ENCODE peak calls at places on chromosomes 2 and 18, in four cellular contexts. E, X, K and L are unnamed samples.

GRCh38 chr2:24359701-24360049 is 661 bp downstream of the ITSN2 start:
- DNase-seq in E (peak; percentile 38), X (peak; percentile 60), K (peak; percentile 39), L (no peak)

GRCh38 chr2:173075781-173076556 is at the start of gene MAP3K20:
- DNase-seq in E (peak; percentile 85), X (peak; percentile 65), K (peak; percentile 83), L (peak; percentile 79)

GRCh38 chr2:224884188-224884587 is 158.1 kb downstream of the DOCK10 start:
- DNase-seq in E (no peak), X (peak; percentile 27), K (no peak), L (no peak)

GRCh38 chr18:38047820-38048219 is 482.2 kb upstream of the CELF4 start:
- DNase-seq in E (no peak), X (no peak), K (no peak), L (no peak)

GRCh38 chr2:98334439-98335078 is 11.7 kb upstream of the CNGA3 start:
- DNase-seq in E (no peak), X (peak; percentile 87), K (no peak), L (no peak)

GRCh38 chr2:120323214-120323613 is 22.7 kb upstream of the INHBB start:
- DNase-seq in E (no peak), X (no peak), K (peak; percentile 81), L (peak; percentile 85)

GRCh38 chr2:158213743-158214142 is 112.1 kb downstream of the UPP2 start:
- DNase-seq in E (peak; percentile 52), X (no peak), K (no peak), L (no peak)

GRCh38 chr2:53422979-53423378 is 344.6 kb upstream of the CHAC2 start:
- DNase-seq in E (peak; percentile 26), X (peak; percentile 51), K (no peak), L (no peak)

GRCh38 chr2:127901339-127902072 is 15.8 kb upstream of the AMMECR1L start:
- DNase-seq in E (no peak), X (no peak), K (peak; percentile 58), L (peak; percentile 79)

GRCh38 chr18:50009772-50010171 is 185.2 kb downstream of the MYO5B start:
- DNase-seq in E (peak; percentile 19), X (peak; percentile 52), K (no peak), L (no peak)

GRCh38 chr18:79315589-79315988 is 80.1 kb upstream of the NFATC1 start:
- DNase-seq in E (no peak), X (no peak), K (no peak), L (no peak)

GRCh38 chr18:50126466-50126865 is 68.5 kb downstream of the MYO5B start:
- DNase-seq in E (no peak), X (no peak), K (no peak), L (no peak)

GRCh38 chr2:113996826-113997599 is 107.1 kb downstream of the ACTR3 start:
- DNase-seq in E (no peak), X (no peak), K (no peak), L (no peak)

GRCh38 chr18:55779711-55780590 is 192.0 kb upstream of the TCF4 start:
- DNase-seq in E (peak; percentile 31), X (no peak), K (peak; percentile 47), L (no peak)

GRCh38 chr2:38856165-38856564 is 19.6 kb downstream of the DHX57 start:
- DNase-seq in E (no peak), X (peak; percentile 79), K (no peak), L (no peak)

GRCh38 chr18:70030728-70031127 is 83.1 kb upstream of the CD226 start:
- DNase-seq in E (no peak), X (no peak), K (no peak), L (no peak)

GRCh38 chr18:63646916-63647315 is 2.9 kb upstream of the SERPINB4 start:
- DNase-seq in E (no peak), X (no peak), K (no peak), L (no peak)

GRCh38 chr2:215747244-215747620 is 266.1 kb downstream of the MREG start:
- DNase-seq in E (no peak), X (peak; percentile 41), K (no peak), L (no peak)

GRCh38 chr18:5295231-5295920 is at the start of gene ZBTB14:
- DNase-seq in E (peak; percentile 82), X (peak; percentile 35), K (peak; percentile 66), L (no peak)

GRCh38 chr2:162462911-162463310 is 119.0 kb downstream of the GCA start:
- DNase-seq in E (no peak), X (no peak), K (no peak), L (no peak)

GRCh38 chr2:237128026-237128703 is 42.5 kb downstream of the COPS8 start:
- DNase-seq in E (no peak), X (peak; percentile 97), K (peak; percentile 96), L (peak; percentile 95)

GRCh38 chr2:74576830-74577229 is 22.3 kb downstream of the DOK1 start:
- DNase-seq in E (peak; percentile 26), X (peak; percentile 56), K (no peak), L (no peak)
- H3K27ac ChIP-seq in E (peak overlapping the region; percentile 14), X (no peak overlapping the region), K (no peak overlapping the region), L (no peak overlapping the region)

GRCh38 chr18:22314406-22314805 is 103.3 kb downstream of the CTAGE1 start:
- DNase-seq in E (no peak), X (peak; percentile 52), K (peak; percentile 79), L (peak; percentile 81)

GRCh38 chr18:22309191-22309590 is 108.5 kb downstream of the CTAGE1 start:
- DNase-seq in E (no peak), X (peak; percentile 29), K (peak; percentile 55), L (no peak)

GRCh38 chr18:22318745-22319407 is 98.8 kb downstream of the CTAGE1 start:
- DNase-seq in E (no peak), X (no peak), K (peak; percentile 48), L (peak; percentile 86)

GRCh38 chr18:22311301-22311700 is 106.4 kb downstream of the CTAGE1 start:
- DNase-seq in E (no peak), X (no peak), K (no peak), L (no peak)

DNA sequence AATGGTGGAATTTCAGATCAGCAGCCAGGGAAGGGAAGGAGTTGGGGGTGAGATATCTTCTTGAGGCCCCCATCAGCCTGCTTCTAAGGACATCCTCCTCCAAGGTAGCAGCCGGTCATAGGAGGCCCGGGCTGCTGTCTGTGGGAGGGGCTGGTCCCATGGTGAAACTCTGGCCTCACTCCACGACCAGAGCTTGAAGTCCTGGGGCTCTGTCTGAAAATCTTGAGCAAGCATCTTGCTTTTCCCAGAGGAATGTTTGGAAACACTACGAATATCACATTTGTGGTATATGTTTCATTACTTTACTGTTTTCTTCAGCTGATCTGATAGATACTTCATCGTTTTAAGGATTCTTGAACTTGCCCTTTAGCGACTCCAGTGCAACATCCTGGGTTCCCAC is 103.7 kb downstream of the CTAGE1 start:
- DNase-seq in E (no peak), X (no peak), K (peak; percentile 71), L (no peak)
- H3K36me3 ChIP-seq in E (no peaks in the 10 kb centered on the region), X (no peaks in the 10 kb centered on the region), K (no peaks in the 10 kb centered on the region), L (no peaks in the 10 kb centered on the region)

DNA sequence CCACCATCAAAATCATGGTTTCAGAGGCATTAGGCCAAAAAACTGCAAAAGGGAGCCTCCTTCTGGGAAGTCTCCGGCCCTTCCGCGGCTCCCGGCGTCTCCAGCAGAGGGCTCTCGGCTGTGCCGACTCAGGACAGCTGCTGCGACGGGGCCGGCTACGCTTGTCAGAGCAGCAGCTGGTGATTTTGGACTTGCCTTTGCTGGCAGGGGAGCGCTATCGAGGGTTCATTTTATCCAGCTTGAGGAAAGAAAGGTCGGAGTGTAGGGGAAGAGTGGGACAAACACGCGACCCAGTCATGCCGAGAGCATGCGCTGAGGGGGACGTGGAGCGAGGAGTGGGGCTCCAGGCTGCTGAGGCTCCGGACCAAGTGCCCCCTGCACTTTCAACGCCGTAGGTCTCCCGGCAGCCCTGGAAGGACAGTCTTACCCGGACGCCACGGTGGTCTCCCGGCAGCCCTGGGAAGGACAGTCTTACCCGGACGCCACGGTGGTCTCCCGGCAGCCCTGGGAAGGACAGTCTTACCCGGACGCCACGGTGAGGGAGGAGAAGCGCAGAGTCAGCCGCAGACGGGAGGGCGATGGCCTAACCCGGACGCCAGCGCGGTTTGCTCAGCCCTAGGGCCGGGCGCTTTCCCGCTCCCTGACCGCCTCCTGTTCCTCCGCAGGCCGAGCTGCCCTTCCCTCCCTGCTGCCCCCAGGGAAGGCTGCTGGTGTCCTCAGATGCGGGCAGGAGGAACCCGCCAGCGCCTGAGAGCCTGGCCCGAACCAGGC is 21.7 kb downstream of the DDX18 start:
- DNase-seq in E (peak; percentile 53), X (peak; percentile 39), K (peak; percentile 77), L (peak; percentile 86)
- TF ChIP-seq CTCF in E (peak; percentile 88), X (peak; percentile 93), K (peak; percentile 65), L (peak; percentile 90)

GRCh38 chr2:217901400-217901799 is 101.4 kb downstream of the TNS1 start:
- DNase-seq in E (no peak), X (no peak), K (no peak), L (no peak)
- H3K27ac ChIP-seq in E (no peak overlapping the region), X (no peak overlapping the region), K (peak overlapping the region; percentile 92), L (peak overlapping the region; percentile 99)